ENCODE peak calls at places on chromosomes 6 and 20, in four cellular contexts. H is suprapubic skin; T is pancreas; O is effector memory CD4-positive, alpha-beta T cell. W is an unnamed sample.
A peak's percentile ranks its signal among the peaks of the same experiment; 100 is the strongest.

GRCh38 chr6:52573295-52573694 is 3.6 kb downstream of the TRAM2 start:
- DNase-seq in H (no peak), T (no peak), O (no peak), W (no peak)

GRCh38 chr6:145562771-145563615 is 172.3 kb downstream of the EPM2A start:
- DNase-seq in H (no peak), T (no peak), O (no peak), W (no peak)

GRCh38 chr20:17889226-17889625 is 79.4 kb downstream of the SNX5 start:
- DNase-seq in T (no peak), O (no peak), H (no peak), W (no peak)

GRCh38 chr6:18359237-18359885 is 27.8 kb upstream of the RNF144B start:
- DNase-seq in T (no peak), H (no peak), O (no peak), W (no peak)

GRCh38 chr20:41058007-41058673 is 29.5 kb downstream of the TOP1 start:
- DNase-seq in H (no peak), T (no peak), O (no peak), W (no peak)

GRCh38 chr6:138107078-138107751 is at the start of gene PERP:
- DNase-seq in H (peak; percentile 86), O (peak; percentile 58), T (peak; percentile 75), W (peak; percentile 60)

GRCh38 chr6:139391709-139392108 is 17.3 kb upstream of the CITED2 start:
- DNase-seq in H (no peak), T (no peak), O (no peak), W (no peak)

GRCh38 chr6:18081025-18081668 is 41.3 kb downstream of the NHLRC1 start:
- DNase-seq in O (no peak), T (no peak), H (no peak), W (no peak)

GRCh38 chr6:95280690-95281273 is 296.6 kb upstream of the MANEA start:
- DNase-seq in O (no peak), T (no peak), H (no peak), W (no peak)

GRCh38 chr6:131394768-131395432 is 178.1 kb upstream of the ARG1 start:
- DNase-seq in T (no peak), H (no peak), O (no peak), W (no peak)

GRCh38 chr20:41783423-41784220 is 165.4 kb upstream of the CHD6 start:
- DNase-seq in T (no peak), O (no peak), H (no peak), W (no peak)

GRCh38 chr6:109139109-109139508 is 43.8 kb downstream of the CEP57L1 start:
- DNase-seq in T (no peak), H (no peak), O (no peak), W (no peak)

GRCh38 chr6:169962604-169963469 is 211.4 kb downstream of the ERMARD start:
- DNase-seq in T (peak; percentile 1), O (no peak), H (peak; percentile 45), W (no peak)

GRCh38 chr6:2480267-2480966 is 235.0 kb upstream of the GMDS start:
- DNase-seq in H (no peak), T (no peak), O (no peak), W (no peak)
- H3K27ac ChIP-seq in H (no peak overlapping the region), T (no peak overlapping the region), O (no peak overlapping the region), W (no peak overlapping the region)

GRCh38 chr20:62487125-62487524 is 11.3 kb upstream of the GATA5 start:
- DNase-seq in H (no peak), T (no peak), O (no peak), W (no peak)

GRCh38 chr20:62489186-62489939 is 13.6 kb upstream of the GATA5 start:
- DNase-seq in T (no peak), H (no peak), O (no peak), W (no peak)

GRCh38 chr20:62487564-62488086 is 11.8 kb upstream of the GATA5 start:
- DNase-seq in O (no peak), H (no peak), T (peak; percentile 58), W (no peak)

GRCh38 chr20:62489940-62490263 is 14.1 kb upstream of the GATA5 start:
- DNase-seq in H (no peak), O (no peak), T (no peak), W (no peak)

DNA sequence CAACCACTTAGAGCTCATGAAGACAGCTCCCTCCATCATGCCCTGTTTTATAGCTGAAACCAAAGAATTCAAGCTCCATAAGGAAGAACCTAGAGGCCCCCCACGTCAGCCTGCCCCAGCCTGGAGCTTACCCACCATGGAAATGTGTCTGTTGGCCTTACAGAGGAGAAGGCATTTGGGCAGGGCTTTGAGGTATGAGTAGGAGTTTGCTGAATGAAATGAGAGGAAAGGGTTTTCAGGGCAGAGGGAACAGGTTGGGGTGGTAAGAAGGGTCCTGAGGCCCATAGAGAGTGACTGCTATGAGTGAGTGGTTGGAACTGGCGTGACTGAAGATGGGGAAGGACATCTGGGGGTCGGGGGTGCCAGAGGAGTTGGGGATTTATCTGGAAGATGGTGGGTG is 12.7 kb upstream of the GATA5 start:
- DNase-seq in T (no peak), O (no peak), H (no peak), W (no peak)
- H3K27me3 ChIP-seq in T (no peaks in the 10 kb centered on the region), O (peaks cover 28% of the 10 kb centered on the region), H (peaks cover 67% of the 10 kb centered on the region), W (no peaks in the 10 kb centered on the region)

GRCh38 chr20:58526411-58526810 is 11.2 kb upstream of the APCDD1L start:
- DNase-seq in T (no peak), H (no peak), O (no peak), W (no peak)
- H3K9me3 ChIP-seq in T (no peaks in the 10 kb centered on the region), H (peaks cover 6% of the 10 kb centered on the region), O (peaks cover 4% of the 10 kb centered on the region), W (no peaks in the 10 kb centered on the region)

DNA sequence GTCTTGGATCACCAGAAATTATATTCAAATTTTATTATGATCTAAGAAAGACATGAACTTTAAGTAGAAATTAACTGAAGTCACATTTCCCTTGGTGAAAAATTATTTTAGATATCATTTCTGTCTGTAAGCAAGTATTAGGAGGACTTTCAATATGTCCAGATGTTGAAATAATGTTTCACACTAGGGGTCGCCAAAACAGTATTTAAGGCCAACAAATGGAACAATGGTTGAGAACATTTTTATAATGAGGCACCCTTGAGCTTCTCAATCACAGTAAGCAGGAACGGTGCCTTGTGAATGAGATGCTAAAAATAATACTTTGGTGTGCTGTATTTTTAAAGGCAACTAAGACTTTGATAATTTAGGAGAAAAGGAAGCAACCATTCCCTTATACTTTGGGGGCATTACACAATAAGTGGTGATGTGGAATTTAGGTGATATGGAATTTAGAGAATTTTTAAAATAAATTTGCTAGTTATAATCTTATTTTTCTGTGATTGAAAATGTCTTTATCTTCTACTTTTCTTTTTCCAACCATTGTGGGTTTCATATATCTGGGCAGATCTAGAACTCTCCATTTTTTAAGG is 9.6 kb upstream of the SF3B5 start:
- DNase-seq in O (no peak), T (peak; percentile 8), H (no peak), W (peak; percentile 11)
- H3K27ac ChIP-seq in O (no peak overlapping the region), T (no peak overlapping the region), H (no peak overlapping the region), W (no peak overlapping the region)

DNA sequence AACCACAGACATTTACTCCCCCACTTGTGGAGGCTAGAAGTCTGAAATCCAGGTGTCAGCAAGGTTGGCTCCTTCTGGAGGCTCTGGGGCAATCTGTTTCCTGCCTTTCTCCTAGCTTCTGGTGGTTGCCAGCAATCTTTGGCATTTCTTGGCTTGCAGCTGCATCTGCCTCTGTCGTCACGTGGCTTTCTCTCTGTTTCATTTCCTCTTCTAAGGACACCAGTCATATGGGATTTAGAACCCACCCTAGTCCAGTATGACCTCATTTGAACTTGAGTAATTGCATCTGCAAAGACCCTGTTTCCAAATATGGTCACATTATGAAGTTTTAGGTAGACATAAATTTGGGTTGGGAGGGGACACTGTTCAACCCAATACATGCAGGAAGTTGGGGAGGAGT is 56.2 kb upstream of the EPB41L1 start:
- DNase-seq in O (no peak), H (no peak), T (no peak), W (no peak)
- H3K27me3 ChIP-seq in O (peaks cover 4% of the 10 kb centered on the region), H (no peaks in the 10 kb centered on the region), T (no peaks in the 10 kb centered on the region), W (no peaks in the 10 kb centered on the region)

GRCh38 chr6:302760-303159 is 10.5 kb downstream of the DUSP22 start:
- DNase-seq in T (no peak), O (no peak), H (peak; percentile 59), W (no peak)
- H3K9me3 ChIP-seq in T (no peaks in the 10 kb centered on the region), O (no peaks in the 10 kb centered on the region), H (no peaks in the 10 kb centered on the region), W (no peaks in the 10 kb centered on the region)

W was measured in CD8-positive, alpha-beta memory T cell.